ENCODE peak calls at places on chromosomes 11 and 22, in seven cellular contexts. F is head of caudate nucleus, A is pancreas, E is anterior cingulate cortex, O is neural crest cell, P is posterior cingulate gyrus, C is hippocampal formation. I is an unnamed sample.

GRCh38 chr11:33172996-33173395 is 11.7 kb upstream of the CSTF3 start:
- DNase-seq in F (no peak), A (no peak), E (no peak), O (no peak), P (no peak), C (no peak), I (no peak)

GRCh38 chr11:35013514-35014191 is 97.2 kb downstream of the PDHX start:
- DNase-seq in F (no peak), A (no peak), E (no peak), O (no peak), P (no peak), C (no peak), I (no peak)

GRCh38 chr11:120022617-120023016 is 115.3 kb downstream of the TRIM29 start:
- DNase-seq in F (no peak), A (no peak), E (no peak), O (no peak), P (no peak), C (no peak), I (no peak)

GRCh38 chr11:112769170-112769569 is 192.1 kb upstream of the NCAM1 start:
- DNase-seq in F (no peak), A (no peak), E (no peak), O (no peak), P (no peak), C (no peak), I (no peak)

GRCh38 chr22:26550498-26551033 is 38.3 kb upstream of the TFIP11 start:
- DNase-seq in F (no peak), A (peak), E (peak), O (no peak), P (no peak), C (no peak), I (peak)

GRCh38 chr11:46335858-46336600 is 11.2 kb upstream of the DGKZ start:
- DNase-seq in F (no peak), A (no peak), E (peak), O (no peak), P (peak), C (peak), I (no peak)

GRCh38 chr11:72391638-72392423 is 42.5 kb downstream of the CLPB start:
- DNase-seq in F (no peak), A (no peak), E (no peak), O (no peak), P (no peak), C (no peak), I (no peak)

GRCh38 chr22:42688914-42689275 is 31.8 kb downstream of the A4GALT start:
- DNase-seq in F (no peak), A (no peak), E (no peak), O (no peak), P (no peak), C (no peak), I (no peak)

GRCh38 chr11:92480519-92480918 is 255.9 kb downstream of the FAT3 start:
- DNase-seq in F (no peak), A (no peak), E (no peak), O (no peak), P (no peak), C (no peak), I (no peak)

GRCh38 chr22:31969789-31970489 is 25.6 kb downstream of the YWHAH start:
- DNase-seq in F (peak), A (peak), E (peak), O (peak), P (peak), C (peak), I (peak)

GRCh38 chr11:15232496-15232895 is 117.8 kb downstream of the INSC start:
- DNase-seq in F (no peak), A (no peak), E (no peak), O (no peak), P (no peak), C (no peak), I (no peak)

GRCh38 chr11:23569547-23569946 is 709.3 kb upstream of the CCDC179 start:
- DNase-seq in F (no peak), A (no peak), E (no peak), O (no peak), P (no peak), C (no peak), I (no peak)

GRCh38 chr11:69908511-69909220 is 89.5 kb upstream of the FGF3 start:
- DNase-seq in F (no peak), A (no peak), E (no peak), O (no peak), P (peak), C (no peak), I (no peak)

GRCh38 chr11:37762079-37762478 is 1164.0 kb upstream of the RAG2 start:
- DNase-seq in F (no peak), A (no peak), E (no peak), O (no peak), P (no peak), C (no peak), I (no peak)

GRCh38 chr11:11916981-11917399 is 75.2 kb downstream of the USP47 start:
- DNase-seq in F (no peak), A (no peak), E (no peak), O (no peak), P (no peak), C (no peak), I (no peak)

GRCh38 chr22:32887293-32887692 is 85.8 kb downstream of the TIMP3 start:
- DNase-seq in F (no peak), A (no peak), E (no peak), O (no peak), P (no peak), C (no peak), I (no peak)

GRCh38 chr22:35510481-35510934 is 30.1 kb upstream of the RASD2 start:
- DNase-seq in F (no peak), A (no peak), E (no peak), O (no peak), P (no peak), C (no peak), I (no peak)

GRCh38 chr11:2801711-2802388 is 83.7 kb downstream of the CDKN1C start:
- DNase-seq in F (no peak), A (peak), E (no peak), O (no peak), P (peak), C (no peak), I (no peak)

GRCh38 chr11:127733552-127733951 is 733.0 kb upstream of the KIRREL3 start:
- DNase-seq in F (no peak), A (no peak), E (no peak), O (no peak), P (no peak), C (no peak), I (no peak)

GRCh38 chr11:33933607-33934006 is 41.7 kb upstream of the LMO2 start:
- DNase-seq in F (no peak), A (no peak), E (no peak), O (no peak), P (no peak), C (no peak), I (no peak)

GRCh38 chr11:82790723-82791487 is 57.2 kb upstream of the FAM181B start:
- DNase-seq in F (no peak), A (no peak), E (no peak), O (no peak), P (no peak), C (no peak), I (no peak)

GRCh38 chr11:79050784-79051183 is 390.0 kb downstream of the TENM4 start:
- DNase-seq in F (no peak), A (no peak), E (no peak), O (no peak), P (no peak), C (no peak), I (no peak)

GRCh38 chr11:68889948-68890446 is 13.6 kb downstream of the MRPL21 start:
- DNase-seq in F (no peak), A (no peak), E (no peak), O (peak), P (no peak), C (no peak), I (no peak)

GRCh38 chr11:67700141-67700540 is 25.7 kb upstream of the ALDH3B2 start:
- DNase-seq in F (no peak), A (no peak), E (no peak), O (no peak), P (no peak), C (no peak), I (no peak)

GRCh38 chr11:17121981-17122380 is 44.5 kb upstream of the RPS13 start:
- DNase-seq in F (no peak), A (no peak), E (no peak), O (no peak), P (no peak), C (no peak), I (no peak)

GRCh38 chr11:2788751-2789140 is 89.0 kb upstream of the KCNQ1OT1 start:
- DNase-seq in F (no peak), A (peak), E (no peak), O (no peak), P (peak), C (no peak), I (no peak)

GRCh38 chr22:23187201-23187600 is 6.9 kb downstream of the BCR start:
- DNase-seq in F (no peak), A (no peak), E (no peak), O (no peak), P (no peak), C (no peak), I (no peak)

GRCh38 chr11:14637868-14638409 is 5.7 kb upstream of the PDE3B start:
- DNase-seq in F (no peak), A (no peak), E (no peak), O (no peak), P (no peak), C (no peak), I (no peak)

GRCh38 chr22:47196881-47197701 is 434.6 kb downstream of the TBC1D22A start:
- DNase-seq in F (no peak), A (no peak), E (no peak), O (no peak), P (no peak), C (no peak), I (no peak)

GRCh38 chr11:27204527-27204926 is 158.5 kb downstream of the CCDC34 start:
- DNase-seq in F (no peak), A (no peak), E (no peak), O (no peak), P (no peak), C (no peak), I (no peak)

I was measured in substantia nigra.